ENCODE peak calls at places on chromosomes 4 and X, in nine cellular contexts. F is CD8-positive, alpha-beta memory T cell; P is brain microvascular endothelial cell; Y is heart left ventricle; S is endothelial cell of umbilical vein; C is lower lobe of right lung; B is adrenal gland; N is upper lobe of left lung; O is SK-N-SH. M is an unnamed sample. For H3K36me3, the result is how much of the 10 kb centered on the place peaks cover.

GRCh38 chr4:3521621-3522325 is 10.4 kb downstream of the LRPAP1 start:
- DNase-seq in F (no peak), P (no peak), Y (peak), S (no peak), C (peak), B (no peak), N (peak), O (no peak), M (no peak)

GRCh38 chr4:87044511-87045369 is 109.9 kb downstream of the AFF1 start:
- DNase-seq in F (no peak), P (no peak), Y (no peak), S (peak), C (no peak), B (no peak), N (no peak), O (peak), M (peak)

GRCh38 chrX:153726286-153727107 is 1.8 kb downstream of the ABCD1 start:
- DNase-seq in F (peak), P (no peak), Y (peak), S (peak), C (peak), B (peak), N (peak), O (peak), M (peak)

GRCh38 chr4:84809946-84810345 is 156.5 kb downstream of the WDFY3 start:
- DNase-seq in F (no peak), P (no peak), Y (no peak), S (no peak), C (no peak), B (no peak), N (no peak), O (no peak), M (no peak)

GRCh38 chrX:107632291-107632690 is 4.0 kb downstream of the PRPS1 start:
- DNase-seq in F (no peak), P (no peak), Y (no peak), S (no peak), C (no peak), B (no peak), N (no peak), O (no peak), M (no peak)

GRCh38 chr4:52550186-52550585 is 108.9 kb downstream of the USP46 start:
- DNase-seq in F (no peak), P (no peak), Y (no peak), S (no peak), C (no peak), B (no peak), N (no peak), O (no peak), M (no peak)

GRCh38 chr4:166996216-166996615 is 238.1 kb downstream of the SPOCK3 start:
- DNase-seq in F (no peak), P (no peak), Y (no peak), S (no peak), C (no peak), B (no peak), N (no peak), O (no peak), M (no peak)

GRCh38 chrX:41543022-41543421 is 95.9 kb downstream of the NYX start:
- DNase-seq in F (no peak), P (no peak), Y (no peak), S (no peak), C (no peak), B (no peak), N (no peak), O (no peak), M (no peak)

GRCh38 chr4:142379277-142380051 is 466.6 kb downstream of the INPP4B start:
- DNase-seq in F (no peak), P (peak), Y (no peak), S (peak), C (no peak), B (no peak), N (no peak), O (no peak), M (no peak)

GRCh38 chr4:142824368-142824767 is 21.7 kb downstream of the INPP4B start:
- DNase-seq in F (no peak), P (peak), Y (no peak), S (no peak), C (no peak), B (no peak), N (no peak), O (no peak), M (no peak)

GRCh38 chr4:68319040-68319439 is 30.9 kb downstream of the YTHDC1 start:
- DNase-seq in F (no peak), P (no peak), Y (no peak), S (no peak), C (no peak), B (no peak), N (no peak), O (no peak), M (no peak)

GRCh38 chr4:15255537-15255936 is 172.3 kb upstream of the C1QTNF7 start:
- DNase-seq in F (no peak), P (no peak), Y (no peak), S (no peak), C (no peak), B (no peak), N (no peak), O (no peak), M (no peak)

GRCh38 chrX:53080628-53081580 is 1.3 kb upstream of the TSPYL2 start:
- DNase-seq in F (no peak), P (no peak), Y (no peak), S (peak), C (no peak), B (no peak), N (no peak), O (no peak), M (no peak)

GRCh38 chr4:15303052-15303641 is 124.7 kb upstream of the C1QTNF7 start:
- DNase-seq in F (no peak), P (peak), Y (no peak), S (no peak), C (no peak), B (no peak), N (no peak), O (no peak), M (no peak)

GRCh38 chrX:17944833-17945497 is 83.9 kb upstream of the RAI2 start:
- DNase-seq in F (no peak), P (no peak), Y (no peak), S (peak), C (no peak), B (peak), N (no peak), O (peak), M (peak)

GRCh38 chr4:168656946-168657473 is 160.2 kb downstream of the PALLD start:
- DNase-seq in F (no peak), P (no peak), Y (no peak), S (no peak), C (no peak), B (no peak), N (no peak), O (no peak), M (no peak)

GRCh38 chr4:140645614-140646412 is 77.1 kb upstream of the UCP1 start:
- DNase-seq in F (no peak), P (no peak), Y (peak), S (no peak), C (no peak), B (no peak), N (peak), O (no peak), M (no peak)

GRCh38 chr4:47406408-47406807 is 57.1 kb downstream of the COMMD8 start:
- DNase-seq in F (no peak), P (no peak), Y (no peak), S (no peak), C (no peak), B (no peak), N (no peak), O (no peak), M (no peak)

GRCh38 chr4:22498866-22499265 is 17.0 kb downstream of the ADGRA3 start:
- DNase-seq in F (no peak), P (no peak), Y (no peak), S (no peak), C (no peak), B (no peak), N (no peak), O (no peak), M (no peak)

GRCh38 chr4:120025516-120025915 is 41.1 kb downstream of the MAD2L1 start:
- DNase-seq in F (no peak), P (no peak), Y (no peak), S (no peak), C (no peak), B (no peak), N (no peak), O (no peak), M (no peak)

GRCh38 chr4:136476773-136477172 is 1055.5 kb downstream of the PCDH18 start:
- DNase-seq in F (no peak), P (no peak), Y (no peak), S (no peak), C (no peak), B (no peak), N (no peak), O (peak), M (no peak)

GRCh38 chr4:178471994-178472393 is 1029.8 kb upstream of the AGA start:
- DNase-seq in F (no peak), P (no peak), Y (no peak), S (no peak), C (no peak), B (no peak), N (no peak), O (no peak), M (no peak)

GRCh38 chr4:155552180-155552579 is 114.5 kb upstream of the GUCY1A1 start:
- DNase-seq in F (no peak), P (peak), Y (no peak), S (no peak), C (no peak), B (no peak), N (no peak), O (no peak), M (no peak)

GRCh38 chrX:142483965-142484364 is 278.9 kb upstream of the MAGEC2 start:
- DNase-seq in F (no peak), P (no peak), Y (no peak), S (no peak), C (no peak), B (no peak), N (no peak), O (no peak), M (no peak)

GRCh38 chrX:5402461-5402860 is 826.2 kb downstream of the NLGN4X start:
- DNase-seq in F (no peak), P (no peak), Y (no peak), S (no peak), C (no peak), B (no peak), N (no peak), O (no peak), M (no peak)

GRCh38 chr4:137299281-137299680 is 233.0 kb downstream of the PCDH18 start:
- DNase-seq in F (no peak), P (no peak), Y (no peak), S (no peak), C (no peak), B (no peak), N (no peak), O (no peak), M (no peak)

GRCh38 chrX:134782796-134783195 is 124.5 kb upstream of the PLAC1 start:
- DNase-seq in F (no peak), P (peak), Y (no peak), S (peak), C (no peak), B (no peak), N (no peak), O (peak), M (no peak)

GRCh38 chrX:154020500-154021115 is 906 bp upstream of the IRAK1 start:
- DNase-seq in F (no peak), P (no peak), Y (no peak), S (no peak), C (no peak), B (no peak), N (no peak), O (no peak), M (no peak)

GRCh38 chrX:13487731-13488505 is 81.5 kb upstream of the EGFL6 start:
- DNase-seq in F (peak), P (peak), Y (no peak), S (peak), C (no peak), B (peak), N (peak), O (peak), M (peak)

GRCh38 chr4:169200361-169201030 is 70.3 kb downstream of the SH3RF1 start:
- DNase-seq in F (no peak), P (no peak), Y (no peak), S (no peak), C (no peak), B (no peak), N (no peak), O (no peak), M (no peak)

GRCh38 chrX:39855748-39856129 is 242.0 kb downstream of the BCOR start:
- DNase-seq in F (peak), P (peak), Y (no peak), S (peak), C (no peak), B (no peak), N (peak), O (no peak), M (peak)

GRCh38 chrX:13201605-13202219 is 118.1 kb downstream of the ATXN3L start:
- DNase-seq in F (no peak), P (no peak), Y (no peak), S (no peak), C (no peak), B (no peak), N (no peak), O (no peak), M (peak)

GRCh38 chrX:133676344-133677122 is 261.2 kb upstream of the GPC4 start:
- DNase-seq in F (no peak), P (no peak), Y (no peak), S (no peak), C (peak), B (no peak), N (peak), O (no peak), M (no peak)

GRCh38 chrX:9683350-9683749 is 82.3 kb downstream of the GPR143 start:
- DNase-seq in F (no peak), P (no peak), Y (no peak), S (no peak), C (no peak), B (no peak), N (no peak), O (no peak), M (no peak)
- H3K36me3 ChIP-seq in F (under half), P (under half), Y (under half), S (under half), C (under half), B (under half), N (under half), O (under half), M (under half)

GRCh38 chrX:137051978-137052640 is 18.3 kb upstream of the GPR101 start:
- DNase-seq in F (peak), P (peak), Y (peak), S (peak), C (peak), B (peak), N (peak), O (peak), M (peak)
- H3K4me3 ChIP-seq in F (peak), P (peak), Y (peak), S (peak), C (peak), B (no peak), N (no peak), O (peak), M (peak)

DNA sequence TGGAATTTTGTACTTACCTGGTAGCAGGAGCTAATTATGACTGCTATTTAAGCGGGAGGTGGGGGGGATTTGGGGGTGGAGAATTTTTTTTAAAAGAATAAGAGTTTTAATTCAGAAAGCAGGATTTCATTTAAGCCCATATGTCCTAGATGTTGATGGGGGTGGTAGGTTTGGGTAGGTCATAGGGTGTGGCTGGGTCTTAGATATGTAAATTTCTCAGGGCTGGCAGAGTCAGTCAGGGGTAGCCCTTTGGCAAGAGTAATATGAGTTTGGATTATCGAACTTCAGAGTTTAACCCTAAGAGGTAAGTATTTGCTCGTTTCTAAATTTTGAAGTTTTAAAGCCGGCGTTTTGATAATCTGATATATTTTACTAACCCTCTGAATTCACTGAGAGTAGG is 35.2 kb upstream of the COX18 start:
- DNase-seq in F (no peak), P (no peak), Y (no peak), S (no peak), C (no peak), B (no peak), N (no peak), O (no peak), M (no peak)
- H3K36me3 ChIP-seq in F (under half), P (under half), Y (half or more), S (under half), C (half or more), B (under half), N (under half), O (half or more), M (under half)

DNA sequence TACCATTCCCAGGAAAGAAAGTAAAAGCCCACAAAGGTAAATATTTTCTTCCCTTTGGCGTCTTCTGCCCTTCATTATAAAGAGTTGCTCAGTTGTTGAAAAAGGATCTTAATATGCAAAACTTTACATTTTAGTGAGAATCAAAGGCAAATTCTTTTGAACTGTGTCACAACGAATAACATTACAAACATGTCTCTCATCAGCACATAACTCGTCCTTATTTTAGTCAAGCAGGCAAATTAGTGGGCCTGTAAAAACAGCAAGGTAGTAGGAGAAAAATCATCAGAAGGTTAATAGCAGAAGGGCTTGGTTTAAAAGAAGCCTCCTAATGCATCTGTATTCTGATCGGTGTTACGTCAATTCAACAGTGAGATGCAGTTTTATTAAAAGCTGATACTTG is 647.3 kb upstream of the DIPK2B start:
- DNase-seq in F (no peak), P (no peak), Y (no peak), S (no peak), C (no peak), B (no peak), N (no peak), O (no peak), M (no peak)
- H3K4me3 ChIP-seq in F (no peak), P (no peak), Y (no peak), S (no peak), C (no peak), B (no peak), N (no peak), O (no peak), M (no peak)

M was measured in H7.